ENCODE peak calls at places on chromosomes 3 and 15, in eight cellular contexts. T, N, R, B, L, M, J and E are unnamed samples.

GRCh38 chr15:78034495-78035191 is 42.9 kb downstream of the TBC1D2B start:
- DNase-seq in T (peak; percentile 77), N (no peak), R (no peak), B (no peak), L (peak; percentile 88), M (no peak), J (no peak), E (peak; percentile 93)

GRCh38 chr3:194816748-194817591 is 131.3 kb downstream of the FAM43A start:
- DNase-seq in T (no peak), N (no peak), R (no peak), B (no peak), L (no peak), M (no peak), J (no peak), E (no peak)

GRCh38 chr3:98921957-98922356 is 20.5 kb upstream of the DCBLD2 start:
- DNase-seq in T (no peak), N (no peak), R (no peak), B (no peak), L (no peak), M (no peak), J (no peak), E (no peak)

GRCh38 chr3:187193181-187193580 is 4.1 kb upstream of the RTP1 start:
- DNase-seq in T (no peak), N (no peak), R (no peak), B (no peak), L (no peak), M (no peak), J (no peak), E (no peak)

GRCh38 chr3:59641169-59641914 is 591.5 kb upstream of the CFAP20DC start:
- DNase-seq in T (no peak), N (no peak), R (no peak), B (no peak), L (no peak), M (no peak), J (peak; percentile 79), E (no peak)

GRCh38 chr3:129623447-129624118 is 17.1 kb upstream of the PLXND1 start:
- DNase-seq in T (no peak), N (no peak), R (no peak), B (peak; percentile 43), L (no peak), M (no peak), J (no peak), E (peak; percentile 85)

GRCh38 chr15:67331676-67332075 is 77.1 kb downstream of the IQCH start:
- DNase-seq in T (peak; percentile 18), N (no peak), R (no peak), B (no peak), L (no peak), M (no peak), J (no peak), E (no peak)

GRCh38 chr3:180762866-180763265 is 83.6 kb upstream of the CCDC39 start:
- DNase-seq in T (no peak), N (no peak), R (no peak), B (no peak), L (no peak), M (no peak), J (no peak), E (no peak)

GRCh38 chr15:75545066-75545465 is 34.0 kb downstream of the PTPN9 start:
- DNase-seq in T (no peak), N (no peak), R (no peak), B (no peak), L (no peak), M (no peak), J (no peak), E (no peak)

GRCh38 chr3:33218446-33219174 is at the start of gene SUSD5:
- DNase-seq in T (no peak), N (no peak), R (no peak), B (peak; percentile 57), L (no peak), M (no peak), J (no peak), E (no peak)

GRCh38 chr3:107235923-107236315 is 141.3 kb upstream of the CCDC54 start:
- DNase-seq in T (peak; percentile 51), N (peak; percentile 79), R (peak; percentile 59), B (peak; percentile 92), L (no peak), M (peak; percentile 73), J (peak; percentile 93), E (no peak)

GRCh38 chr3:64651791-64652241 is 36.0 kb downstream of the ADAMTS9 start:
- DNase-seq in T (no peak), N (no peak), R (no peak), B (no peak), L (no peak), M (no peak), J (no peak), E (no peak)

GRCh38 chr3:55880357-55880756 is 393.3 kb upstream of the WNT5A start:
- DNase-seq in T (no peak), N (no peak), R (no peak), B (no peak), L (no peak), M (no peak), J (no peak), E (no peak)

GRCh38 chr3:49377483-49377882 is 19.3 kb upstream of the GPX1 start:
- DNase-seq in T (peak; percentile 62), N (no peak), R (no peak), B (peak; percentile 59), L (peak; percentile 84), M (no peak), J (no peak), E (no peak)

GRCh38 chr3:143436231-143436930 is 316.8 kb downstream of the CHST2 start:
- DNase-seq in T (no peak), N (no peak), R (no peak), B (no peak), L (no peak), M (no peak), J (no peak), E (no peak)

GRCh38 chr3:189625566-189625965 is 5.6 kb upstream of the TP63 start:
- DNase-seq in T (no peak), N (no peak), R (no peak), B (no peak), L (no peak), M (no peak), J (no peak), E (no peak)

GRCh38 chr3:31065765-31066164 is 171.3 kb upstream of the GADL1 start:
- DNase-seq in T (no peak), N (no peak), R (no peak), B (peak; percentile 24), L (no peak), M (no peak), J (no peak), E (no peak)

GRCh38 chr3:46671541-46672348 is 21.7 kb downstream of the ALS2CL start:
- DNase-seq in T (no peak), N (no peak), R (no peak), B (no peak), L (peak; percentile 49), M (no peak), J (no peak), E (peak; percentile 60)

GRCh38 chr3:168984872-168985271 is 678.6 kb downstream of the MECOM start:
- DNase-seq in T (no peak), N (no peak), R (no peak), B (no peak), L (no peak), M (no peak), J (no peak), E (no peak)

GRCh38 chr15:65086680-65087111 is 10.2 kb downstream of the KBTBD13 start:
- DNase-seq in T (no peak), N (no peak), R (no peak), B (no peak), L (no peak), M (no peak), J (no peak), E (no peak)

GRCh38 chr3:193756536-193756935 is 163.5 kb downstream of the OPA1 start:
- DNase-seq in T (no peak), N (no peak), R (no peak), B (no peak), L (no peak), M (no peak), J (no peak), E (no peak)

GRCh38 chr15:53811530-53811929 is 52.1 kb upstream of the WDR72 start:
- DNase-seq in T (peak; percentile 10), N (no peak), R (no peak), B (no peak), L (no peak), M (peak; percentile 7), J (peak; percentile 72), E (no peak)

GRCh38 chr15:25690673-25691543 is 172.2 kb downstream of the ATP10A start:
- DNase-seq in T (peak; percentile 41), N (peak; percentile 35), R (peak; percentile 71), B (peak; percentile 81), L (no peak), M (no peak), J (no peak), E (no peak)

GRCh38 chr3:106813742-106814141 is 563.5 kb upstream of the CCDC54 start:
- DNase-seq in T (no peak), N (no peak), R (no peak), B (no peak), L (no peak), M (no peak), J (no peak), E (no peak)

GRCh38 chr3:158702815-158703481 is 29.3 kb downstream of the RARRES1 start:
- DNase-seq in T (no peak), N (peak; percentile 78), R (no peak), B (peak; percentile 73), L (no peak), M (no peak), J (no peak), E (no peak)

GRCh38 chr3:188690932-188691331 is 480.8 kb upstream of the TPRG1 start:
- DNase-seq in T (no peak), N (no peak), R (no peak), B (no peak), L (no peak), M (no peak), J (no peak), E (no peak)

GRCh38 chr3:150253622-150254021 is 154.5 kb upstream of the TSC22D2 start:
- DNase-seq in T (no peak), N (no peak), R (no peak), B (no peak), L (no peak), M (peak; percentile 29), J (no peak), E (no peak)

GRCh38 chr3:183988216-183988790 is 29.4 kb downstream of the ABCC5 start:
- DNase-seq in T (no peak), N (no peak), R (peak; percentile 52), B (peak; percentile 47), L (no peak), M (no peak), J (no peak), E (no peak)

GRCh38 chr3:129793947-129794318 is 99.6 kb downstream of the TMCC1 start:
- DNase-seq in T (peak; percentile 35), N (no peak), R (no peak), B (no peak), L (no peak), M (no peak), J (no peak), E (no peak)

GRCh38 chr3:1971780-1972179 is 126.9 kb upstream of the CNTN4 start:
- DNase-seq in T (no peak), N (peak; percentile 30), R (peak; percentile 25), B (no peak), L (no peak), M (no peak), J (no peak), E (no peak)

GRCh38 chr3:41448396-41448795 is 249.1 kb downstream of the CTNNB1 start:
- DNase-seq in T (no peak), N (no peak), R (no peak), B (no peak), L (no peak), M (no peak), J (no peak), E (no peak)

GRCh38 chr15:52653451-52653964 is 25.7 kb downstream of the ATOSA start:
- DNase-seq in T (no peak), N (peak; percentile 91), R (peak; percentile 43), B (peak; percentile 84), L (no peak), M (no peak), J (peak; percentile 26), E (no peak)

GRCh38 chr3:181868576-181868975 is 156.9 kb downstream of the SOX2 start:
- DNase-seq in T (no peak), N (no peak), R (no peak), B (no peak), L (no peak), M (no peak), J (no peak), E (no peak)

GRCh38 chr15:32042269-32042996 is 12.1 kb downstream of the CHRNA7 start:
- DNase-seq in T (peak; percentile 8), N (no peak), R (no peak), B (no peak), L (no peak), M (no peak), J (peak; percentile 11), E (no peak)